ENCODE peak calls at places on chromosome 21, in eight cellular contexts. G is heart left ventricle, L is H4, J is BJ, B is D341Med, V is dermis blood vessel endothelial cell, C is Calu3, I is fibroblast of lung. E is an unnamed sample.

GRCh38 chr21:42350899-42351543 is at the start of gene TFF2:
- DNase-seq in G (no peak), L (no peak), J (no peak), B (peak; percentile 22), V (no peak), C (peak; percentile 24), I (no peak), E (no peak)

GRCh38 chr21:14725219-14725618 is 179.1 kb upstream of the SAMSN1 start:
- DNase-seq in G (no peak), L (no peak), J (no peak), B (no peak), V (no peak), C (no peak), I (no peak), E (no peak)

GRCh38 chr21:25638634-25639166 is 358 bp upstream of the JAM2 start:
- DNase-seq in G (no peak), L (peak; percentile 15), J (no peak), B (no peak), V (peak; percentile 3), C (no peak), I (peak; percentile 55), E (no peak)

GRCh38 chr21:41887682-41888081 is 8.5 kb upstream of the PRDM15 start:
- DNase-seq in G (no peak), L (no peak), J (no peak), B (no peak), V (no peak), C (no peak), I (no peak), E (no peak)

GRCh38 chr21:38188037-38188436 is 68.8 kb upstream of the KCNJ15 start:
- DNase-seq in G (no peak), L (no peak), J (no peak), B (no peak), V (no peak), C (no peak), I (no peak), E (no peak)

GRCh38 chr21:45330075-45330781 is 42.5 kb upstream of the POFUT2 start:
- DNase-seq in G (peak; percentile 32), L (peak; percentile 91), J (peak; percentile 46), B (no peak), V (no peak), C (peak; percentile 67), I (peak; percentile 87), E (no peak)

GRCh38 chr21:26405735-26406361 is 167.2 kb downstream of the CYYR1 start:
- DNase-seq in G (no peak), L (peak; percentile 91), J (no peak), B (no peak), V (peak; percentile 25), C (peak; percentile 11), I (peak; percentile 75), E (peak; percentile 78)

GRCh38 chr21:31354604-31355443 is 10.8 kb upstream of the TIAM1 start:
- DNase-seq in G (no peak), L (peak; percentile 78), J (no peak), B (no peak), V (peak; percentile 51), C (peak; percentile 70), I (peak; percentile 57), E (peak; percentile 57)

GRCh38 chr21:28822882-28823335 is 169.8 kb downstream of the LTN1 start:
- DNase-seq in G (no peak), L (no peak), J (peak; percentile 80), B (no peak), V (peak; percentile 45), C (no peak), I (peak; percentile 84), E (no peak)

GRCh38 chr21:21018841-21019240 is 20.6 kb downstream of the NCAM2 start:
- DNase-seq in G (no peak), L (peak; percentile 23), J (no peak), B (no peak), V (no peak), C (no peak), I (no peak), E (no peak)

GRCh38 chr21:31874817-31875216 is 2.0 kb downstream of the HUNK start:
- DNase-seq in G (no peak), L (no peak), J (no peak), B (no peak), V (no peak), C (peak; percentile 5), I (no peak), E (no peak)

GRCh38 chr21:46605759-46606426 is 1.0 kb upstream of the S100B start:
- DNase-seq in G (peak; percentile 62), L (no peak), J (no peak), B (no peak), V (no peak), C (no peak), I (no peak), E (no peak)

GRCh38 chr21:42513985-42514882 is 582 bp downstream of the SLC37A1 start:
- DNase-seq in G (peak; percentile 63), L (no peak), J (no peak), B (peak; percentile 82), V (peak; percentile 35), C (peak; percentile 40), I (no peak), E (no peak)

GRCh38 chr21:46561448-46562095 is 43.3 kb downstream of the S100B start:
- DNase-seq in G (no peak), L (no peak), J (no peak), B (peak; percentile 15), V (no peak), C (no peak), I (no peak), E (no peak)

GRCh38 chr21:44425307-44425894 is 29.9 kb upstream of the LRRC3 start:
- DNase-seq in G (no peak), L (no peak), J (no peak), B (no peak), V (peak; percentile 17), C (no peak), I (no peak), E (peak; percentile 24)

GRCh38 chr21:41246808-41247207 is 69.8 kb upstream of the FAM3B start:
- DNase-seq in G (no peak), L (no peak), J (no peak), B (no peak), V (no peak), C (no peak), I (no peak), E (no peak)

GRCh38 chr21:39822042-39822441 is 45.2 kb upstream of the PCP4 start:
- DNase-seq in G (no peak), L (no peak), J (no peak), B (no peak), V (no peak), C (no peak), I (no peak), E (no peak)

GRCh38 chr21:25934771-25935224 is 200.0 kb downstream of the GABPA start:
- DNase-seq in G (peak; percentile 75), L (peak; percentile 99), J (peak; percentile 66), B (no peak), V (peak; percentile 98), C (peak; percentile 61), I (peak; percentile 97), E (peak; percentile 47)

GRCh38 chr21:17784604-17785402 is 34.4 kb downstream of the C21orf91 start:
- DNase-seq in G (no peak), L (no peak), J (no peak), B (no peak), V (no peak), C (no peak), I (no peak), E (no peak)

GRCh38 chr21:45951676-45952075 is 29.9 kb upstream of the COL6A1 start:
- DNase-seq in G (peak; percentile 23), L (no peak), J (no peak), B (no peak), V (no peak), C (no peak), I (no peak), E (no peak)

GRCh38 chr21:35585878-35586277 is 474.4 kb downstream of the SETD4 start:
- DNase-seq in G (no peak), L (no peak), J (no peak), B (no peak), V (no peak), C (no peak), I (no peak), E (no peak)

GRCh38 chr21:25456672-25457071 is 150.6 kb downstream of the MRPL39 start:
- DNase-seq in G (no peak), L (no peak), J (no peak), B (no peak), V (no peak), C (peak; percentile 6), I (peak; percentile 14), E (no peak)

GRCh38 chr21:45497846-45498645 is 44.2 kb downstream of the SLC19A1 start:
- DNase-seq in G (peak; percentile 18), L (no peak), J (no peak), B (no peak), V (no peak), C (no peak), I (no peak), E (no peak)

GRCh38 chr21:42733874-42734273 is 80.5 kb downstream of the PDE9A start:
- DNase-seq in G (no peak), L (no peak), J (no peak), B (no peak), V (no peak), C (no peak), I (no peak), E (no peak)

GRCh38 chr21:46096997-46097825 is 701 bp upstream of the COL6A2 start:
- DNase-seq in G (peak; percentile 43), L (no peak), J (no peak), B (peak; percentile 48), V (no peak), C (no peak), I (peak; percentile 40), E (no peak)

GRCh38 chr21:45655071-45655470 is 11.5 kb downstream of the PCBP3 start:
- DNase-seq in G (no peak), L (peak; percentile 77), J (peak; percentile 20), B (no peak), V (no peak), C (no peak), I (peak; percentile 91), E (peak; percentile 50)

GRCh38 chr21:35436899-35437298 is 387.8 kb upstream of the RUNX1 start:
- DNase-seq in G (no peak), L (no peak), J (no peak), B (no peak), V (no peak), C (no peak), I (no peak), E (no peak)

GRCh38 chr21:36909901-36910561 is 56.4 kb downstream of the HLCS start:
- DNase-seq in G (no peak), L (peak; percentile 97), J (peak; percentile 95), B (no peak), V (peak; percentile 97), C (peak; percentile 31), I (peak; percentile 99), E (peak; percentile 90)

GRCh38 chr21:26070822-26071425 is 99.6 kb downstream of the APP start:
- DNase-seq in G (no peak), L (no peak), J (peak; percentile 6), B (no peak), V (peak; percentile 62), C (no peak), I (peak; percentile 66), E (peak; percentile 26)

GRCh38 chr21:14762309-14762708 is 216.2 kb upstream of the SAMSN1 start:
- DNase-seq in G (no peak), L (no peak), J (no peak), B (no peak), V (no peak), C (no peak), I (no peak), E (no peak)

GRCh38 chr21:17709266-17709611 is 96.5 kb upstream of the BTG3 start:
- DNase-seq in G (no peak), L (no peak), J (no peak), B (no peak), V (no peak), C (no peak), I (no peak), E (no peak)

GRCh38 chr21:44400791-44401385 is 47.5 kb downstream of the TRPM2 start:
- DNase-seq in G (no peak), L (no peak), J (no peak), B (no peak), V (no peak), C (no peak), I (no peak), E (no peak)

GRCh38 chr21:41317458-41317857 is 857 bp downstream of the FAM3B start:
- DNase-seq in G (no peak), L (no peak), J (no peak), B (no peak), V (no peak), C (no peak), I (no peak), E (no peak)

GRCh38 chr21:43370091-43370658 is 56.8 kb downstream of the SIK1 start:
- DNase-seq in G (no peak), L (no peak), J (no peak), B (no peak), V (no peak), C (no peak), I (peak; percentile 9), E (no peak)